ENCODE peak calls at places on chromosomes 4 and X, in nine cellular contexts. One of them, this sample, is unnamed.
A peak's percentile ranks its signal among the peaks of the same experiment; 100 is the strongest.

GRCh38 chr4:122099896-122100295 is 52.2 kb upstream of the BLTP1 start:
- DNase-seq in memory B cell: no peak
- DNase-seq in AG09309: no peak
- DNase-seq in GM10248: no peak
- DNase-seq in cardiac muscle cell: peak; percentile 2
- DNase-seq in hippocampal formation: no peak
- DNase-seq in AG09319: no peak
- DNase-seq in heart left ventricle: no peak
- DNase-seq in lung: no peak
- DNase-seq in this sample: no peak

GRCh38 chr4:83138979-83139378 is 24.4 kb upstream of the PLAC8 start:
- DNase-seq in memory B cell: no peak
- DNase-seq in AG09309: no peak
- DNase-seq in GM10248: no peak
- DNase-seq in cardiac muscle cell: no peak
- DNase-seq in hippocampal formation: no peak
- DNase-seq in AG09319: no peak
- DNase-seq in heart left ventricle: no peak
- DNase-seq in lung: no peak
- DNase-seq in this sample: no peak

GRCh38 chr4:1900087-1900433 is 28.9 kb downstream of the NSD2 start:
- DNase-seq in memory B cell: no peak
- DNase-seq in AG09309: no peak
- DNase-seq in GM10248: no peak
- DNase-seq in cardiac muscle cell: no peak
- DNase-seq in hippocampal formation: no peak
- DNase-seq in AG09319: no peak
- DNase-seq in heart left ventricle: no peak
- DNase-seq in lung: no peak
- DNase-seq in this sample: no peak

GRCh38 chr4:104128850-104129213 is 365.9 kb downstream of the CXXC4 start:
- DNase-seq in memory B cell: no peak
- DNase-seq in AG09309: no peak
- DNase-seq in GM10248: no peak
- DNase-seq in cardiac muscle cell: no peak
- DNase-seq in hippocampal formation: no peak
- DNase-seq in AG09319: no peak
- DNase-seq in heart left ventricle: no peak
- DNase-seq in lung: no peak
- DNase-seq in this sample: no peak

GRCh38 chrX:10648608-10649007 is 28.2 kb upstream of the MID1 start:
- DNase-seq in memory B cell: no peak
- DNase-seq in AG09309: peak; percentile 57
- DNase-seq in GM10248: no peak
- DNase-seq in cardiac muscle cell: peak; percentile 59
- DNase-seq in hippocampal formation: no peak
- DNase-seq in AG09319: peak; percentile 41
- DNase-seq in heart left ventricle: no peak
- DNase-seq in lung: no peak
- DNase-seq in this sample: no peak

GRCh38 chr4:48173055-48173991 is 39.3 kb upstream of the TXK start:
- DNase-seq in memory B cell: no peak
- DNase-seq in AG09309: peak; percentile 57
- DNase-seq in GM10248: peak; percentile 16
- DNase-seq in cardiac muscle cell: peak; percentile 70
- DNase-seq in hippocampal formation: no peak
- DNase-seq in AG09319: peak; percentile 24
- DNase-seq in heart left ventricle: no peak
- DNase-seq in lung: no peak
- DNase-seq in this sample: peak; percentile 6

GRCh38 chr4:140807491-140808257 is 51.5 kb upstream of the TBC1D9 start:
- DNase-seq in memory B cell: no peak
- DNase-seq in AG09309: no peak
- DNase-seq in GM10248: peak; percentile 60
- DNase-seq in cardiac muscle cell: no peak
- DNase-seq in hippocampal formation: no peak
- DNase-seq in AG09319: peak; percentile 5
- DNase-seq in heart left ventricle: no peak
- DNase-seq in lung: no peak
- DNase-seq in this sample: no peak

GRCh38 chr4:110073045-110073845 is 125.2 kb downstream of the ELOVL6 start:
- DNase-seq in memory B cell: no peak
- DNase-seq in AG09309: no peak
- DNase-seq in GM10248: no peak
- DNase-seq in cardiac muscle cell: peak; percentile 68
- DNase-seq in hippocampal formation: no peak
- DNase-seq in AG09319: no peak
- DNase-seq in heart left ventricle: peak; percentile 48
- DNase-seq in lung: no peak
- DNase-seq in this sample: no peak

GRCh38 chrX:15447985-15448639 is 45.0 kb downstream of the PIR start:
- DNase-seq in memory B cell: no peak
- DNase-seq in AG09309: no peak
- DNase-seq in GM10248: no peak
- DNase-seq in cardiac muscle cell: peak; percentile 3
- DNase-seq in hippocampal formation: no peak
- DNase-seq in AG09319: no peak
- DNase-seq in heart left ventricle: no peak
- DNase-seq in lung: no peak
- DNase-seq in this sample: no peak

GRCh38 chr4:119733431-119733830 is 104.8 kb upstream of the PDE5A start:
- DNase-seq in memory B cell: no peak
- DNase-seq in AG09309: no peak
- DNase-seq in GM10248: no peak
- DNase-seq in cardiac muscle cell: no peak
- DNase-seq in hippocampal formation: no peak
- DNase-seq in AG09319: no peak
- DNase-seq in heart left ventricle: no peak
- DNase-seq in lung: no peak
- DNase-seq in this sample: no peak

GRCh38 chr4:153265311-153266047 is 61.2 kb downstream of the TRIM2 start:
- DNase-seq in memory B cell: no peak
- DNase-seq in AG09309: no peak
- DNase-seq in GM10248: no peak
- DNase-seq in cardiac muscle cell: no peak
- DNase-seq in hippocampal formation: no peak
- DNase-seq in AG09319: no peak
- DNase-seq in heart left ventricle: no peak
- DNase-seq in lung: no peak
- DNase-seq in this sample: no peak

GRCh38 chrX:13077168-13077567 is 32.7 kb upstream of the FAM9C start:
- DNase-seq in memory B cell: no peak
- DNase-seq in AG09309: no peak
- DNase-seq in GM10248: no peak
- DNase-seq in cardiac muscle cell: no peak
- DNase-seq in hippocampal formation: no peak
- DNase-seq in AG09319: no peak
- DNase-seq in heart left ventricle: no peak
- DNase-seq in lung: no peak
- DNase-seq in this sample: no peak

GRCh38 chr4:168923526-168924194 is 86.4 kb downstream of the CBR4 start:
- DNase-seq in memory B cell: peak; percentile 44
- DNase-seq in AG09309: peak; percentile 46
- DNase-seq in GM10248: peak; percentile 59
- DNase-seq in cardiac muscle cell: peak; percentile 87
- DNase-seq in hippocampal formation: peak; percentile 50
- DNase-seq in AG09319: no peak
- DNase-seq in heart left ventricle: no peak
- DNase-seq in lung: peak; percentile 54
- DNase-seq in this sample: peak; percentile 30

GRCh38 chrX:19097553-19097952 is 24.7 kb downstream of the ADGRG2 start:
- DNase-seq in memory B cell: no peak
- DNase-seq in AG09309: no peak
- DNase-seq in GM10248: no peak
- DNase-seq in cardiac muscle cell: no peak
- DNase-seq in hippocampal formation: no peak
- DNase-seq in AG09319: no peak
- DNase-seq in heart left ventricle: no peak
- DNase-seq in lung: no peak
- DNase-seq in this sample: no peak

GRCh38 chr4:122140834-122141233 is 11.3 kb upstream of the BLTP1 start:
- DNase-seq in memory B cell: no peak
- DNase-seq in AG09309: no peak
- DNase-seq in GM10248: no peak
- DNase-seq in cardiac muscle cell: no peak
- DNase-seq in hippocampal formation: no peak
- DNase-seq in AG09319: no peak
- DNase-seq in heart left ventricle: no peak
- DNase-seq in lung: no peak
- DNase-seq in this sample: no peak

GRCh38 chrX:102714994-102715393 is 2.7 kb downstream of the GPRASP2 start:
- DNase-seq in memory B cell: no peak
- DNase-seq in AG09309: no peak
- DNase-seq in GM10248: no peak
- DNase-seq in cardiac muscle cell: no peak
- DNase-seq in hippocampal formation: no peak
- DNase-seq in AG09319: no peak
- DNase-seq in heart left ventricle: no peak
- DNase-seq in lung: no peak
- DNase-seq in this sample: no peak

This sample was measured in PC-9.